ENCODE peak calls at places on chromosomes 7 and 10, in four cellular contexts. One of them, this sample, is unnamed.

GRCh38 chr7:130960208-130960988 is 226.4 kb upstream of the KLF14 start:
- DNase-seq in fibroblast of lung: peak
- DNase-seq in coronary artery: no peak
- DNase-seq in ascending aorta: no peak
- DNase-seq in this sample: peak

GRCh38 chr7:2072042-2072441 is 160.7 kb downstream of the MAD1L1 start:
- DNase-seq in fibroblast of lung: no peak
- DNase-seq in coronary artery: no peak
- DNase-seq in ascending aorta: no peak
- DNase-seq in this sample: no peak

GRCh38 chr10:22252801-22253577 is 35.2 kb upstream of the EBLN1 start:
- DNase-seq in fibroblast of lung: peak
- DNase-seq in coronary artery: peak
- DNase-seq in ascending aorta: no peak
- DNase-seq in this sample: no peak

GRCh38 chr7:91276909-91277308 is 12.7 kb downstream of the FZD1 start:
- DNase-seq in fibroblast of lung: peak
- DNase-seq in coronary artery: no peak
- DNase-seq in ascending aorta: no peak
- DNase-seq in this sample: no peak

GRCh38 chr10:103555712-103556111 is 62.2 kb downstream of the NEURL1 start:
- DNase-seq in fibroblast of lung: no peak
- DNase-seq in coronary artery: no peak
- DNase-seq in ascending aorta: no peak
- DNase-seq in this sample: no peak

GRCh38 chr7:131096267-131096927 is 231.3 kb upstream of the MKLN1 start:
- DNase-seq in fibroblast of lung: no peak
- DNase-seq in coronary artery: no peak
- DNase-seq in ascending aorta: no peak
- DNase-seq in this sample: no peak

GRCh38 chr10:119539359-119539651 is 3.2 kb downstream of the RGS10 start:
- DNase-seq in fibroblast of lung: no peak
- DNase-seq in coronary artery: no peak
- DNase-seq in ascending aorta: no peak
- DNase-seq in this sample: no peak

GRCh38 chr10:33136271-33136670 is 178.2 kb upstream of the ITGB1 start:
- DNase-seq in fibroblast of lung: peak
- DNase-seq in coronary artery: no peak
- DNase-seq in ascending aorta: no peak
- DNase-seq in this sample: no peak

GRCh38 chr7:121960678-121961461 is 87.9 kb downstream of the PTPRZ1 start:
- DNase-seq in fibroblast of lung: peak
- DNase-seq in coronary artery: no peak
- DNase-seq in ascending aorta: no peak
- DNase-seq in this sample: peak

GRCh38 chr7:4667776-4668509 is 14.2 kb upstream of the FOXK1 start:
- DNase-seq in fibroblast of lung: peak
- DNase-seq in coronary artery: no peak
- DNase-seq in ascending aorta: no peak
- DNase-seq in this sample: peak

GRCh38 chr10:1715821-1716220 is 21.5 kb downstream of the ADARB2 start:
- DNase-seq in fibroblast of lung: no peak
- DNase-seq in coronary artery: peak
- DNase-seq in ascending aorta: no peak
- DNase-seq in this sample: no peak
- TF ChIP-seq CTCF in fibroblast of lung: no peak
- TF ChIP-seq CTCF in coronary artery: no peak
- TF ChIP-seq CTCF in ascending aorta: no peak
- TF ChIP-seq CTCF in this sample: no peak

GRCh38 chr7:523436-524336 is 4.0 kb upstream of the PDGFA start:
- DNase-seq in fibroblast of lung: no peak
- DNase-seq in coronary artery: no peak
- DNase-seq in ascending aorta: no peak
- DNase-seq in this sample: no peak
- H3K4me3 ChIP-seq in fibroblast of lung: no peak
- H3K4me3 ChIP-seq in coronary artery: peak
- H3K4me3 ChIP-seq in ascending aorta: peak
- H3K4me3 ChIP-seq in this sample: no peak

DNA sequence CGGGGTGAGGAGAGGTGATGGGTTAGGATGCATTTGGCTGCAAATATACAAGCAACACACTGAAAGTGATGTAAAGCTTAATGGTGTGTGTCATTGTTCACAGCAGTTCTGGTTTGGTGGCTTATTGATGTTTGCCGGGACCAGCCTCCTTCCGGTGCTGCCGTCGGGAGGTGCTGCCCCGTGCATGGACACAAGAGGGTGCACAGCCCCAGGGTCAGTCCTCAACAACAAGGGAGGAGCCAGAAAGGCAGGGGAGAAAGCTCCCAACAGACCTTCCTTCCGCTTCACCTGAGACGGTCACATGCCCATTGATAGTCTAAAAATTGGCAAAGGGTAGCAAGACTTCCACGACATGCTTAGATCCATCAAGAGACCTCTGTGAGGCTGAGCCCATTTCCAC is 9.5 kb downstream of the RNF32 start:
- DNase-seq in fibroblast of lung: no peak
- DNase-seq in coronary artery: no peak
- DNase-seq in ascending aorta: no peak
- DNase-seq in this sample: no peak
- TF ChIP-seq CTCF in fibroblast of lung: peak
- TF ChIP-seq CTCF in coronary artery: no peak
- TF ChIP-seq CTCF in ascending aorta: no peak
- TF ChIP-seq CTCF in this sample: peak

DNA sequence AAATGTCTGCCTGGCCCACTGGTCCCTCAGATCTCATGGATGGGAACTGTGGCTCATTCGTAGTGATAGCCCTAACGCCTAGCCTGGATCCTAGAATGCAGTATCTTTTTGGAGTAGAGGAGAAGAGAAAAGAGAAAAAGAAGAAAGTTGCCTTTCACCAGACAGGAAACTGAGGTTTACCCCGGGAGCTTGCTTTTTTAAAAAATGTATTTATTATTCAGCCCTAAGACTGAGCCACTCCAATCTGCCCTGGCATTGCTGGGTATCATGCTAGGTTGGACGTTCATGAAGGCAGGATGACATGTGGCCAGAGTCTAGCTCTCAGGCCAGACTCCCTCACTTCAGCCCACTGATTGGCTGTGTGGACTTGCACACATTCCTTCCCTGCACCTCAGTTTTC is 21.5 kb upstream of the C10orf105 start:
- DNase-seq in fibroblast of lung: no peak
- DNase-seq in coronary artery: no peak
- DNase-seq in ascending aorta: no peak
- DNase-seq in this sample: no peak
- H3K4me3 ChIP-seq in fibroblast of lung: no peak
- H3K4me3 ChIP-seq in coronary artery: no peak
- H3K4me3 ChIP-seq in ascending aorta: no peak
- H3K4me3 ChIP-seq in this sample: no peak

This sample was measured in AG04450.